ENCODE peak calls at places on chromosomes 16 and 17, in five cellular contexts. S is right lobe of liver, E is testis, P is body of pancreas, F is tibial nerve. G is an unnamed sample.

GRCh38 chr17:63919311-63919723 is 678 bp upstream of the GH1 start:
- DNase-seq in F (peak), S (no peak), P (peak), E (peak), G (peak)

GRCh38 chr16:57265850-57266530 is 18.5 kb downstream of the PLLP start:
- DNase-seq in P (peak), S (no peak), F (peak), E (peak), G (peak)

GRCh38 chr16:17026600-17027242 is 444.0 kb downstream of the XYLT1 start:
- DNase-seq in F (no peak), E (no peak), S (no peak), P (no peak), G (no peak)

GRCh38 chr17:82929676-82930042 is 89.8 kb upstream of the ZNF750 start:
- DNase-seq in E (no peak), F (no peak), P (peak), S (peak), G (peak)

GRCh38 chr17:64115043-64115698 is 14.8 kb downstream of the ERN1 start:
- DNase-seq in E (no peak), S (peak), F (no peak), P (peak), G (no peak)

GRCh38 chr16:14511798-14512131 is 118.3 kb downstream of the PARN start:
- DNase-seq in E (no peak), S (no peak), P (no peak), F (no peak), G (no peak)

GRCh38 chr16:5257462-5257861 is 159.9 kb upstream of the EEF2KMT start:
- DNase-seq in S (no peak), E (no peak), F (no peak), P (no peak), G (no peak)

GRCh38 chr17:45320349-45320930 is 3.6 kb upstream of the MAP3K14 start:
- DNase-seq in E (no peak), P (no peak), F (no peak), S (no peak), G (no peak)

GRCh38 chr17:51537996-51538550 is 277.7 kb downstream of the UTP18 start:
- DNase-seq in F (no peak), E (no peak), S (no peak), P (no peak), G (no peak)

GRCh38 chr16:49463529-49463928 is 89.9 kb downstream of the C16orf78 start:
- DNase-seq in E (no peak), S (peak), F (no peak), P (no peak), G (no peak)

GRCh38 chr17:50100921-50101345 is 5.8 kb downstream of the PDK2 start:
- DNase-seq in E (no peak), P (peak), F (no peak), S (no peak), G (no peak)

GRCh38 chr16:2979669-2980226 is 498 bp downstream of the PKMYT1 start:
- DNase-seq in P (no peak), S (no peak), E (no peak), F (no peak), G (no peak)

GRCh38 chr17:27315322-27315721 is 21.4 kb downstream of the WSB1 start:
- DNase-seq in S (no peak), P (peak), F (peak), E (peak), G (peak)

GRCh38 chr17:57772774-57773173 is 27.7 kb upstream of the CCDC182 start:
- DNase-seq in F (no peak), P (no peak), S (no peak), E (no peak), G (no peak)

GRCh38 chr17:31559647-31560501 is 168.4 kb downstream of the RAB11FIP4 start:
- DNase-seq in S (no peak), F (no peak), E (no peak), P (peak), G (peak)

GRCh38 chr17:31560836-31561235 is 169.4 kb downstream of the RAB11FIP4 start:
- DNase-seq in P (no peak), F (no peak), E (no peak), S (peak), G (no peak)

GRCh38 chr17:31561469-31562412 is 170.3 kb downstream of the RAB11FIP4 start:
- DNase-seq in E (no peak), S (no peak), F (no peak), P (no peak), G (peak)

GRCh38 chr17:31556969-31557620 is 165.6 kb downstream of the RAB11FIP4 start:
- DNase-seq in P (no peak), E (no peak), F (no peak), S (no peak), G (no peak)

DNA sequence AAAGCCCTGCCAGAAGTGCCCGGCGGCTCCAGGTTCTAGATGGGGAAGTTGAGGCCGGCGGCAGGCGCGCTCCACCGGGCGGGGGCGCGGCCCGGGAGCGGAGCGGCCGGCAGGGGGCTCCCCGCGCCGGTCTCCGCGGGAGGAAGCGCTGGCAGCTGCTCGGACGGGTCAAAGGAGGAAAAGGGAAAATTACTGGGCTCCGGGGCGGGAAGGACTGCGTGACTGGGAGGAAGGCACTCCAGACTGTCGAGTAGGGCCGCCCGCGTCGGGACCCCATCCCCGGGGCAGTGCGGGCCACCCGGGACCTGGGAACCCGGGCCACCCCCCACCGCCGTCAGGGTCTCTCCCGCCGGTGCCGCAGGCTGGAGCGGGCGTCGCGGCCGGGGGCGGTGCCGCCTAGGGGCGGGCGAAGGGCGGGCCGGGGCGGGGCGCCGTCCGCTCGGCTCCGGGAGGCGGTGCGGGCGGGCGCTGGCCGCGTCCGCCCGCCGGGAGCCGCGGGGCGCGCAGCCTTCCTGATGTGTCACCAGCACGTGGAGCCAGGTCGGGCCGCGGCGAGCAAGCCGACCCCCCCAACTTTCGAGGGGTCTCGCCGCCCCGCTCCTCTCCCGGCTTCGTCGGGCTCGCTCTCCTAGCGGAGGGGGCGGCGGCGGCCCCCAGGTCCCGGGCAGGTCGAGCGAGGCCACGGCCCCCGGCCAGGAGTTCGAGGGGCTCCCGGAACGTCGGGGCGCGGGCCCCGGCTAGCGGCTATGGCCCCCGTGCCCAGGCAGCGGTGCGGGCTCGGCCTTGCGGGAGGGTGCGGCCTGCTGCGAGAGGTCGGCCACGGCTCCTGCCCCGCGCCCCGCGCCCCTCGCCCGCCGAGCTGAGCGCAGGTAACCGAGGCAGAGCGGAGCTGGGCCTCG is 167.5 kb downstream of the RAB11FIP4 start:
- DNase-seq in F (peak), E (peak), P (peak), S (peak), G (peak)
- TF ChIP-seq POLR2A in F (peak), E (no peak), P (peak), S (peak), G (peak)

GRCh38 chr17:6648181-6648580 is 3.2 kb downstream of the MED31 start:
- DNase-seq in E (no peak), S (no peak), F (no peak), P (no peak), G (no peak)
- H3K27ac ChIP-seq in E (no peak), S (no peak), F (no peak), P (no peak), G (no peak)

DNA sequence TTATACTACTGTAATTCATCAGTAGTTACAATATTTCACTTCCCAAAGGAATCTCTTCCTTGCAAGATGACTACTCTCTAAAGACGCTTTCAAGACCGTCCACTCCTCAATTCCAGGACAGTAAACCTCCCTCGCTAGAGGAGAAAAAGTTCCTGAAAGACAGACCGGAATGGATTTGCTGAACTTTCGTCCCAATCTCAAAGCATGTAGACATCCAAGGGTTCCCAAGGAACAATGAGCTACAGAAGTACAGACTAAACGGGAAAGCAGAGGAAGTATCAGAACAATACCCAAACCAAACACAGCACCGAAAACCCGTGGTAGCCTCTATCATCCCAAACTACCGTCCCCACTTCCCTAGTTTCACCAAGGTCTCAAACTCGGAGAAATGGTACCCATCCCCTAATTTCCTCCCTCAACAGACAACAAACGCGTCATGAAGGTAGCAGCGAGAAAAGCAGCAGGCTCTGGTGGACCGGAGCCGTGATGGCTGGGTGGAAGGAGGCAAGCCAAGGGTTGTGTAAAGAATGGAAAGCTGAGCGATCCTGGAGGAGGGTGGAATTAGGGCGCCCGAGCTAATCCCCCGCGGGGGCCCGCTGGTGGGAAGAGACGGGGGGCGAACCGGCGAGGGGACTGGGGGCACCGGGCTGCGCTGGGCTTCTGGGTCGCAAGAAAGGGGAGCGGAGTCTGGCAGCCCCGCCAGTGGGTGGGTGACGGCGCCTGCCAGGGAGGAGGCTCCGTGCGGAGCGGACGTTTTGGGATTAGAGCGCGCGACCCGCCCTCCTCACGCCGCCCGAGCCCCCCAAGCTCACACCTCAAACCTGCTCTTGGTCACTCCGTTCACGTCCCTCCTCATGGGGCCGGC is 647 bp downstream of the FBXL20 start:
- DNase-seq in F (no peak), P (no peak), E (no peak), S (peak), G (no peak)
- H3K4me3 ChIP-seq in F (peak), P (peak), E (peak), S (peak), G (peak)

GRCh38 chr16:88714420-88715302 is 8.4 kb downstream of the CTU2 start:
- DNase-seq in F (no peak), P (no peak), S (no peak), E (no peak), G (no peak)

GRCh38 chr16:88715312-88716190 is 9.2 kb downstream of the CTU2 start:
- DNase-seq in F (no peak), P (no peak), E (no peak), S (no peak), G (no peak)

GRCh38 chr16:88718178-88718577 is 11.9 kb downstream of the CTU2 start:
- DNase-seq in S (no peak), P (no peak), F (no peak), E (no peak), G (no peak)

GRCh38 chr16:88716201-88716600 is 9.9 kb downstream of the CTU2 start:
- DNase-seq in E (no peak), S (no peak), P (no peak), F (no peak), G (no peak)

DNA sequence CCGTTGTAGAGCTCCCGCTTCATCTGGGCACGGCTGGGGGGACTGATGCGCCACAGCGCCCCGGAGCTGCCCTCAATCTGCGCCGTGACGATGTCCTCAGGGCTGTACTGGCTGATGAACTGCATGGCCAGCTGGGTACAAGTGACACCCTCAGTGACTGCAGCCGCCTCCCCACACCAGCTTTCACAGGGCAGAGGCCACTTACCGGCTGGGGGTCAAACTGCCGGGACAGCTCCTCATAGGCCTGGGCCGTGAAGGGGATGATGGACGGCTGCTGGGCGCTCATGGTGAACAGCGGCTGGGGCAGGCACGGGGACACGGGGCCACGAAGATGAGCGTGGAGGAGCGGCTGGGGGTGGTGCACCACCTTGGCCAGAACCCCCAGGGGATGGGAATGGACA is 10.3 kb downstream of the CTU2 start:
- DNase-seq in F (no peak), P (no peak), S (no peak), E (no peak), G (no peak)
- TF ChIP-seq POLR2A in F (no peak), P (no peak), S (no peak), E (no peak), G (no peak)

GRCh38 chr16:67270931-67271338 is 8.4 kb upstream of the PLEKHG4 start:
- DNase-seq in E (no peak), S (no peak), P (no peak), F (no peak), G (no peak)
- H3K27ac ChIP-seq in E (no peak), S (no peak), P (no peak), F (no peak), G (no peak)

GRCh38 chr16:30786936-30787612 is at the start of gene ZNF629:
- DNase-seq in F (no peak), S (peak), E (peak), P (peak), G (peak)

GRCh38 chr16:30784215-30784614 is 2.8 kb downstream of the ZNF629 start:
- DNase-seq in F (no peak), E (no peak), P (no peak), S (no peak), G (no peak)

GRCh38 chr16:30786115-30786935 is 680 bp downstream of the ZNF629 start:
- DNase-seq in P (no peak), F (no peak), E (peak), S (no peak), G (no peak)

GRCh38 chr16:30785126-30786106 is 1.6 kb downstream of the ZNF629 start:
- DNase-seq in F (no peak), S (no peak), E (no peak), P (no peak), G (no peak)

DNA sequence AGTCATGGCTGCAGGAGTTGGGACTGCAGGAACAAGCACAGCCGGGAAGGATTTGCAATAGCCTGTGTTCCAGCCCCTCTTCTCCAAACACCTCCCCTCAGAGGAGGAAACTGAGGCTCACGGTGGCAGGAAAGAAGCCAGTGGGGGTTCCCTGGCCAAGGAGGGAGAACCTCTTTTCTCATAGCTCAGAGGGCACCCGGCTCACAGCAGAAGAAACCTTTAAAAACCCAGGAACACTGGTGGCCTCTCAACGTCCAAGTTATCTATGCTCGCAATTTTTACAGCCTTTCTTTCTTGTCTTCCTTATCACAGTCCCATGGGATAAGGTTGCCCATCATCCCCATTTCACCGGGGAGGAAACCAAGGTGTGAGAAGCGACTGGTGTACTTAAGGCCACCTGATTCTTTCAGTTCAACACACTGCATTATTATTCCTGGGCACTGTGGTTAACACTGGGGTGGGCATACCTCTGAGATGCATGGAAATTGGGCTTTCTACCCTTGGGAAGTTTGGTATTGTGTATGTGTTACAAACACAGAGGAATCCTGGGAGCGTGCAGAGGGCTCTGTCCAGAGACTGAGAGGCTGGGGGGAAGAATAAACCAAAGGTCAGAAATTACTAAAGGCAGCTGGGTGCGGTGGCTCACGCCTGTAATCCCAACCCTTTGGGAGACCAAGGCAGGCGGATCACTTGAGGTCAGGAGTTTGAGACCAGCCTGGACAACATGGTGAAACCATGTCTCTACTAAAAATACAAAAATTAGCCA is 791 bp upstream of the ZNF629 start:
- DNase-seq in E (no peak), P (no peak), S (no peak), F (no peak), G (no peak)
- H3K4me3 ChIP-seq in E (peak), P (peak), S (peak), F (peak), G (peak)

GRCh38 chr17:47650525-47651522 is 1.1 kb downstream of the KPNB1 start:
- DNase-seq in E (peak), S (peak), F (peak), P (peak), G (peak)
- TF ChIP-seq POLR2A in E (no peak), S (no peak), F (no peak), P (no peak), G (no peak)

GRCh38 chr16:68486671-68487495 is 38.6 kb upstream of the SMPD3 start:
- DNase-seq in E (no peak), S (no peak), P (no peak), F (no peak), G (no peak)
- H3K27ac ChIP-seq in E (no peak), S (no peak), P (no peak), F (no peak), G (no peak)

G was measured in uterus.